ENCODE peak calls at places on chromosomes 12 and 14, in seven cellular contexts. Q, G, M, N, E, P and V are unnamed samples. For H3K36me3 and H3K4me1, the result is how much of the 10 kb centered on the place peaks cover.

GRCh38 chr12:41100572-41100971 is 87.5 kb upstream of the PDZRN4 start:
- DNase-seq in Q (no peak), M (no peak), N (no peak), E (no peak), P (no peak), G (no peak), V (no peak)

GRCh38 chr12:92570056-92570753 is 132.6 kb upstream of the PLEKHG7 start:
- DNase-seq in N (peak), E (peak), Q (peak), M (peak), P (peak), G (peak), V (no peak)

GRCh38 chr14:70096866-70097265 is 91.9 kb downstream of the SLC8A3 start:
- DNase-seq in M (no peak), P (no peak), E (no peak), N (no peak), G (no peak), Q (no peak), V (no peak)

GRCh38 chr14:95545769-95546168 is 10.9 kb downstream of the GLRX5 start:
- DNase-seq in N (no peak), E (no peak), M (no peak), G (peak), P (no peak), Q (no peak), V (no peak)

GRCh38 chr12:107318804-107319535 is 225.6 kb upstream of the CRY1 start:
- DNase-seq in G (no peak), P (no peak), Q (no peak), M (no peak), E (no peak), N (no peak), V (peak)

GRCh38 chr12:13404631-13405473 is 208.3 kb downstream of the EMP1 start:
- DNase-seq in N (no peak), E (no peak), P (no peak), M (no peak), Q (no peak), G (no peak), V (no peak)

GRCh38 chr14:22923746-22924145 is 4.8 kb upstream of the RBM23 start:
- DNase-seq in Q (no peak), E (no peak), P (no peak), G (no peak), N (no peak), M (no peak), V (no peak)

GRCh38 chr14:96940009-96940408 is 142.8 kb downstream of the VRK1 start:
- DNase-seq in M (no peak), E (peak), N (no peak), G (no peak), P (no peak), Q (no peak), V (no peak)

GRCh38 chr14:91339606-91340369 is 77.8 kb downstream of the CCDC88C start:
- DNase-seq in Q (no peak), M (no peak), G (no peak), E (no peak), P (no peak), N (no peak), V (no peak)

GRCh38 chr12:85874064-85874463 is at the start of gene NTS:
- DNase-seq in P (no peak), Q (no peak), G (no peak), E (no peak), M (no peak), N (no peak), V (no peak)

GRCh38 chr14:77011226-77011762 is 17.2 kb downstream of the IRF2BPL start:
- DNase-seq in Q (peak), M (no peak), P (no peak), N (no peak), E (no peak), G (no peak), V (no peak)

GRCh38 chr14:67513631-67514108 is 19.4 kb upstream of the PLEKHH1 start:
- DNase-seq in P (no peak), N (no peak), E (no peak), G (no peak), M (no peak), Q (no peak), V (no peak)

DNA sequence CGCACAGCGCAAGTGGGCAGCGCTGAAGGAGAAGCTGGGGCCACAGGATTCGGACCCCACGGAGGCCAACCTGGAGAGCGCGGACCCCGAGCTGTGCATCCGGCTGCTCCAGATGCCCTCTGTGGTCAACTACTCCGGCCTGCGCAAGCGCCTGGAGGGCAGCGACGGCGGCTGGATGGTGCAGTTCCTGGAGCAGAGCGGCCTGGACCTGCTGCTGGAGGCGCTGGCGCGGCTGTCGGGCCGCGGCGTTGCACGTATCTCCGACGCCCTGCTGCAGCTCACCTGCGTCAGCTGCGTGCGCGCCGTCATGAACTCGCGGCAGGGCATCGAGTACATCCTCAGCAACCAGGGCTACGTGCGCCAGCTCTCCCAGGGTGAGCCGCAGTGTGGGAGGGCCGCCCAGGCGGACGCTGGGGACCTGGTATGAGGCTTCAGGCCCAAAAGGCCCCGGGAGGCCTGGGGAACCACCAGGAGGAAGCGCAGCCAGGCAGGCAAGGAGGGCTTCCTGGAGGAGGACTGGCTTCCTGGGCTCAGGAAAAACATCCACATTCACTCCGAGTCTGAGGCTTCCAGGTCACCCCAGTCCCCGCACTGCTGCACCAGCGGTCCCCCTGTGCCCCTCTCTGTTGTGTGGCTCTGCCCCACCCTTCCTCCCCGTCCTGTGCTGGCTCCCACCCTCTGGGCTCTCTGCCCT is 12.1 kb downstream of the INF2 start:
- DNase-seq in E (no peak), M (no peak), Q (no peak), N (no peak), P (no peak), G (no peak), V (no peak)
- H3K36me3 ChIP-seq in E (half or more), M (under half), Q (under half), N (under half), P (under half), G (under half), V (under half)

GRCh38 chr14:52485350-52485960 is 66.8 kb downstream of the TXNDC16 start:
- DNase-seq in M (no peak), G (no peak), Q (no peak), P (no peak), E (no peak), N (no peak), V (no peak)

DNA sequence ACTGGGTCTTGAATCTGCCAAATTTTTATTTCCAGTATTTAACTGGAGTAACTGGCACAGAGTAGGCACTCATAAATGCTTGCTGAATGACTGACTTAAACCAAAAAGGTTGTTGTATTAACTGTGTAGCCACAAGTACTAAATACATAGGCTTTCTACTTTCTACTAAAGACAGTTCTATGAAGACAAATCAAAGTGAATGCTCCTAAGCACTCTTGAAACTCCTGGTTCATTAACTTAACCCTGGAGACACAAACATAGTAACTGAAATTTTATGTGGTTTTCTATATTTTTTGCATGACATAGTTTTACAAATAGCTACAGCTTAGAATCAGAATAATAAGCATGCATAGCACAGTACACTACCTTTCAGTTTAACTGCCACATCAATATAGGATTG is 70.4 kb downstream of the TXNDC16 start:
- DNase-seq in G (no peak), M (no peak), E (no peak), N (no peak), P (no peak), Q (no peak), V (no peak)
- H3K27ac ChIP-seq in G (no peak), M (no peak), E (no peak), N (no peak), P (no peak), Q (no peak), V (no peak)

DNA sequence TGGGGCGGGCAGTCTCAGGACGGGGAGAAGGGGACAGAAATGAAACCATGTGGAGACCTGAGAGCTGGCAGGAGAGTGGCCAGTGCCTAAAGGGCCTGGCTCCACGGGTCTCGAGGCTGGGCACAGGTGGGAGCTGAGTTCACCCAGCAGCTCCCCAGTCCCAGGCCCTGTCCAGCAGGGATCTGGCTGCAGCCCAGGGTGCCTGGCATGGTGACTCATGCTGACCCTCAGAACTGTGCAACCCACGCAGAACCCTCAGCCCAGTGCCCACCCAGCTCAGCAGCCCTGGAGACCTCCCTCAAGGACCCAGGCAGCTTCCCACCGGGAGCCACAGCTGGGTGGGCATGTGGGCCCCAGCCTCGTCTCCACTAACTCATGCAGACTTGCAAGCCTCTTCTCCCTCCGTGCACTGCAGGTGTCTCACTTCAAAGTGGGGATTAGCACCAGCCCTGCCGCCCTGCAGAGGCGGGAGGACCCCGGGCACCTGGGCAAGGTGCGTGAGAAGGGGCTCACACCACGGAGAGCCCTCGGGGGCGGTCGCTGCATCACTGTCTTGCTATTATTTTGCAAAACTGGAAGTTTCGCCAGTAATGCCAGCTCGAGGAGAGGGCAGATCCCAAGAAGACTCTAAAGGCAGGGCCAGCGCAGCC is 46.3 kb downstream of the CCNK start:
- DNase-seq in M (no peak), Q (no peak), E (no peak), N (no peak), P (no peak), G (no peak), V (no peak)
- H3K4me1 ChIP-seq in M (under half), Q (under half), E (under half), N (under half), P (under half), G (half or more), V (under half)

GRCh38 chr12:106080111-106080732 is 58.5 kb downstream of the NUAK1 start:
- DNase-seq in N (no peak), G (no peak), Q (no peak), E (no peak), P (peak), M (no peak), V (no peak)

GRCh38 chr12:106079148-106079738 is 59.5 kb downstream of the NUAK1 start:
- DNase-seq in E (no peak), Q (no peak), N (no peak), G (no peak), P (no peak), M (no peak), V (no peak)

GRCh38 chr12:106081606-106082005 is 57.1 kb downstream of the NUAK1 start:
- DNase-seq in Q (no peak), P (no peak), M (no peak), E (no peak), G (no peak), N (no peak), V (no peak)

GRCh38 chr12:106082216-106083175 is 56.3 kb downstream of the NUAK1 start:
- DNase-seq in M (no peak), G (no peak), N (no peak), P (no peak), E (no peak), Q (no peak), V (no peak)

GRCh38 chr12:106080786-106081185 is 58.0 kb downstream of the NUAK1 start:
- DNase-seq in M (no peak), G (no peak), E (no peak), N (no peak), Q (no peak), P (no peak), V (no peak)
- H3K36me3 ChIP-seq in M (under half), G (under half), E (under half), N (under half), Q (under half), P (under half), V (under half)

DNA sequence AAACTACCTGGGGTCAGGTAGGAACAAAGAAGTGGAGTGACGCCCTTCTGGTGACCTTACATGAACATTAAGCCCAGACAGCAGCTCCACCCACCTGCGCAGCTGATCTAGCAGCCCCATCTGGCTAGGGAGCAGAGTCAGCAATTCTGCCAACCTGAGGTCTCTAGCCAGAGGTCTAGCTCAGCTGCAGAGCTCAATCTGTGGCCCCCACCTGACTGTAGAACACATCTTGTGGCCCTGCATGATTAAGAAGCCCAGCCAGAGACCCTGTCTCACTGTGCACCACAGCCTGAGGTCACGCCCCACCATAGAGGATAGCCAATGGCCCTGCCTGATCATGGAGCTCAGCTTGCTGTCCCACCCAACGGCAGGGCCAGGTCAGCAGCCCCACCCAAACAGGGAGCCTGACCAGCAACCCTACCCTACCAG is 50.6 kb upstream of the HIGD1C start:
- DNase-seq in G (no peak), N (no peak), M (no peak), P (no peak), Q (no peak), E (no peak), V (no peak)
- H3K27ac ChIP-seq in G (no peak), N (no peak), M (no peak), P (no peak), Q (no peak), E (no peak), V (no peak)

GRCh38 chr12:116537149-116537904 is 21.9 kb upstream of the MAP1LC3B2 start:
- DNase-seq in E (no peak), M (no peak), P (no peak), N (no peak), Q (no peak), G (no peak), V (no peak)
- H3K4me1 ChIP-seq in E (under half), M (under half), P (under half), N (under half), Q (under half), G (half or more), V (under half)

DNA sequence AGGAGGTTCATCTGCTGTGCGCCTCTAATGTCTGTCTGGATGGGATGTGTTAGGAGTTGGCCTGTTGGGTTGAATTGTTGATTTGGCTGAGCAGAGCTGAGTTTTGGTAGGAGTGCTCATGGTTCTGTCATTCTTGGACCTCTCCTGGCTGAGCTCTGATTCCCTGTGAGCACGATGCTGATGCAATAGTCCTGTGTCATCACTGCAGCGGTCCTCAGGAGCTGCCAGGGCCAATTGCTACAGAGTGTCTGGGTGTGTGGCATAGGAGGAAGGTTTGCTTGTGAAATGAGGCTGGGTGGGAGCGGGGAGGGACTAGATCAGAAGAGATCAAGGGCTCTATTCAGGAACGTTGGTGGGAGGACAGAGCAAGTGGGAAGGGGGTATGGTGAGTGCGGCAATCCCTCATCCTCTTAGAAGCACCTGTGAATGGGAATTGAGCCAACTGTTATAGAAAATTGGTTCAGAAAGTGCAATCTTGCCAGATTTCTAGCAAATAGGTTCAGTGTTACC is 21.2 kb downstream of the PEX5 start:
- DNase-seq in Q (no peak), G (no peak), P (no peak), N (no peak), E (no peak), M (no peak), V (no peak)
- H3K36me3 ChIP-seq in Q (under half), G (under half), P (under half), N (under half), E (half or more), M (under half), V (half or more)

GRCh38 chr12:6529291-6529737 is 5.0 kb upstream of the GAPDH start:
- DNase-seq in N (no peak), G (no peak), P (no peak), Q (no peak), E (no peak), M (no peak), V (no peak)
- H3K27ac ChIP-seq in N (no peak), G (no peak), P (no peak), Q (no peak), E (no peak), M (no peak), V (no peak)

GRCh38 chr12:27535318-27535717 is 11.3 kb downstream of the PPFIBP1 start:
- DNase-seq in N (no peak), G (no peak), M (no peak), Q (no peak), P (no peak), E (no peak), V (no peak)
- H3K4me1 ChIP-seq in N (under half), G (under half), M (under half), Q (under half), P (under half), E (under half), V (under half)

DNA sequence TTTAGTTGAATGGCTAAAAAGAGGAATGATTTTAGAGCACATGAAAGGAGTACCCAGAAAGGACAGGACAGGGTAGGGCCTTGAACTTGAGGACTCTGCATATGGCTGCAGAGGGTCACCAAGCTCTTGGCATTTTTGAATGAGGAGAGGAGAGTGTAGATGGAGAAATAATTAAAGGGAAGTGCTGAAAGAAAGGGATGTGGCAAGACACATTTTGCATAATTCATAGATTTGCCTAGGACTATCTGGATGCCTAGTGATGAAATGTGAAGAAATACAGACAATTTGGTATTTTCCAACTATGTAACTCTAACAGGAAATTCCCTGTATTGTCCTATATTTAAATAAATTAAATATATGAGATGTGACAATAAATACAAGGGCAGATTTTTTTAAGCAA is 27.5 kb upstream of the MDM1 start:
- DNase-seq in P (no peak), M (no peak), Q (no peak), G (no peak), N (no peak), E (no peak), V (no peak)
- H3K36me3 ChIP-seq in P (under half), M (under half), Q (under half), G (under half), N (under half), E (under half), V (under half)